ENCODE peak calls at places on chromosomes 11 and 22, in seven cellular contexts. P, L, O, K, C, F and U are unnamed samples.

GRCh38 chr11:111520565-111520964 is 6.0 kb downstream of the HOATZ start:
- DNase-seq in L (no peak), P (no peak), K (no peak), F (no peak), C (no peak), O (no peak), U (no peak)

GRCh38 chr22:33476716-33477115 is 418.5 kb upstream of the SYN3 start:
- DNase-seq in P (no peak), C (no peak), K (peak), F (no peak), L (no peak), O (no peak), U (no peak)

GRCh38 chr11:96758957-96759356 is 369.1 kb downstream of the JRKL start:
- DNase-seq in C (no peak), L (no peak), K (no peak), F (no peak), O (no peak), P (no peak), U (no peak)

GRCh38 chr11:9626778-9627394 is 37.0 kb upstream of the SWAP70 start:
- DNase-seq in C (peak), L (no peak), F (no peak), P (no peak), O (no peak), K (no peak), U (no peak)

GRCh38 chr22:28891156-28891733 is 7.9 kb downstream of the ZNRF3 start:
- DNase-seq in F (no peak), P (peak), O (no peak), C (no peak), L (no peak), K (no peak), U (no peak)

GRCh38 chr11:61688368-61689163 is 8.4 kb downstream of the DAGLA start:
- DNase-seq in C (no peak), K (no peak), F (no peak), L (no peak), P (no peak), O (no peak), U (peak)

GRCh38 chr11:64120951-64121569 is 44.9 kb downstream of the MACROD1 start:
- DNase-seq in L (no peak), F (no peak), C (no peak), K (no peak), P (no peak), O (no peak), U (no peak)

GRCh38 chr11:102662607-102663006 is 37.5 kb upstream of the MMP20 start:
- DNase-seq in K (no peak), F (no peak), C (no peak), O (no peak), P (no peak), L (no peak), U (no peak)

GRCh38 chr22:30701872-30702271 is 7.2 kb downstream of the OSBP2 start:
- DNase-seq in O (peak), C (no peak), P (no peak), K (no peak), F (no peak), L (no peak), U (no peak)

GRCh38 chr11:17801166-17801565 is 66.6 kb downstream of the KCNC1 start:
- DNase-seq in L (no peak), C (no peak), F (no peak), P (no peak), O (no peak), K (no peak), U (no peak)

GRCh38 chr11:10920205-10920604 is 62.4 kb upstream of the ZBED5 start:
- DNase-seq in O (no peak), C (no peak), F (no peak), L (peak), K (no peak), P (no peak), U (no peak)

GRCh38 chr22:43867839-43868652 is 5.7 kb upstream of the SULT4A1 start:
- DNase-seq in O (no peak), F (no peak), C (peak), K (no peak), P (no peak), L (peak), U (peak)

GRCh38 chr11:56889986-56890385 is 98.7 kb upstream of the OR5AK2 start:
- DNase-seq in O (no peak), P (no peak), L (no peak), F (no peak), K (no peak), C (no peak), U (no peak)

GRCh38 chr11:13215157-13215556 is 62.4 kb upstream of the BMAL1 start:
- DNase-seq in O (peak), L (no peak), C (no peak), K (no peak), F (no peak), P (no peak), U (no peak)

GRCh38 chr22:23404689-23405365 is 175.3 kb downstream of the IGLL1 start:
- DNase-seq in O (no peak), F (no peak), P (no peak), C (peak), L (no peak), K (peak), U (no peak)

GRCh38 chr11:117518455-117518854 is 190.8 kb downstream of the CEP164 start:
- DNase-seq in P (no peak), C (no peak), F (no peak), O (no peak), K (no peak), L (no peak), U (no peak)

GRCh38 chr22:49296561-49296960 is 531.1 kb downstream of the BRD1 start:
- DNase-seq in K (no peak), P (no peak), L (no peak), O (no peak), C (peak), F (no peak), U (no peak)

GRCh38 chr22:46812034-46812605 is 49.7 kb downstream of the TBC1D22A start:
- DNase-seq in P (no peak), L (no peak), K (no peak), O (no peak), C (peak), F (no peak), U (no peak)

GRCh38 chr11:65078151-65078550 is 5.7 kb downstream of the CDCA5 start:
- DNase-seq in O (peak), C (peak), F (no peak), P (peak), K (peak), L (peak), U (peak)

GRCh38 chr11:134228625-134229024 is 4.2 kb downstream of the VPS26B start:
- DNase-seq in C (no peak), K (no peak), F (peak), L (no peak), O (no peak), P (no peak), U (no peak)

GRCh38 chr11:121743285-121743684 is 290.5 kb upstream of the SORL1-AS1 start:
- DNase-seq in C (no peak), F (no peak), O (no peak), P (no peak), K (no peak), L (no peak), U (no peak)

GRCh38 chr11:94455861-94456260 is 37.8 kb downstream of the MRE11 start:
- DNase-seq in F (no peak), K (no peak), L (no peak), O (peak), C (no peak), P (no peak), U (peak)

GRCh38 chr11:123188508-123189165 is 6.4 kb downstream of the CLMP start:
- DNase-seq in F (no peak), L (no peak), C (no peak), K (no peak), O (no peak), P (no peak), U (no peak)

GRCh38 chr22:45425531-45426265 is 12.2 kb downstream of the RIBC2 start:
- DNase-seq in F (no peak), K (no peak), L (no peak), O (no peak), P (no peak), C (no peak), U (no peak)

GRCh38 chr11:74627381-74627780 is 35.0 kb downstream of the POLD3 start:
- DNase-seq in K (no peak), L (no peak), C (no peak), P (no peak), F (no peak), O (no peak), U (no peak)
- TF ChIP-seq JUND in K (no peak), L (no peak), C (no peak), P (no peak), F (no peak), O (no peak), U (no peak)

GRCh38 chr11:132405728-132406127 is 1035.3 kb downstream of the NTM start:
- DNase-seq in K (no peak), P (no peak), C (peak), L (no peak), F (no peak), O (no peak), U (no peak)

GRCh38 chr11:132396318-132396717 is 1025.9 kb downstream of the NTM start:
- DNase-seq in C (no peak), P (no peak), F (no peak), O (no peak), K (no peak), L (no peak), U (no peak)

GRCh38 chr11:132402056-132402684 is 1031.8 kb downstream of the NTM start:
- DNase-seq in K (no peak), F (peak), C (peak), O (no peak), P (peak), L (no peak), U (no peak)
- TF ChIP-seq JUND in K (no peak), F (no peak), C (no peak), O (no peak), P (no peak), L (no peak), U (no peak)

DNA sequence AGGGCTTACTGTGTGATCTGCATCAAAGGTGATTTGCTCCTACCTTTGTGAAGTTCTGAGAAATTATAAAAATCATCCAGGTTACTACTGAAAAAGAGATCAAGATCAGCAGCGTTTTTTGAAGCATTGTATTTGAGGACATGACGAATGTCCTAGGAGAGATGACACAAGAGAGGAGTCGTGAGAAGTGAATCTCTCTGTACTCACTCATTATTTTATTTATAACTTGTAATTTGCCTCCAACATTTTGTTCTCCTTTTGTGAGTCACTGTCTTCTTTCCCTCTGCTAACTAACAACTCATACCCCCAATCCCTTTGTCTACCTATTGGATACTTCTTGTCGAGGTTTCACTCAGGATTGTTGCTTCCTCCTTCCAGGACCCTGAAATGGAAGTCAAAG is 8.6 kb downstream of the NXPE1 start:
- DNase-seq in F (no peak), L (no peak), K (no peak), C (no peak), P (no peak), O (no peak), U (no peak)
- TF ChIP-seq JUND in F (no peak), L (no peak), K (no peak), C (no peak), P (no peak), O (no peak), U (no peak)

GRCh38 chr11:46393231-46393616 is 1.6 kb upstream of the CHRM4 start:
- DNase-seq in C (no peak), O (no peak), F (no peak), K (no peak), L (no peak), P (no peak), U (no peak)

GRCh38 chr11:46392421-46393230 is 1.1 kb upstream of the CHRM4 start:
- DNase-seq in C (peak), K (peak), O (no peak), P (peak), F (no peak), L (peak), U (peak)

GRCh38 chr11:46390331-46391171 is 1.0 kb downstream of the CHRM4 start:
- DNase-seq in O (no peak), L (no peak), K (no peak), C (peak), P (peak), F (no peak), U (peak)

GRCh38 chr11:46391186-46391577 is 394 bp downstream of the CHRM4 start:
- DNase-seq in K (no peak), L (peak), C (peak), F (no peak), P (peak), O (no peak), U (no peak)

DNA sequence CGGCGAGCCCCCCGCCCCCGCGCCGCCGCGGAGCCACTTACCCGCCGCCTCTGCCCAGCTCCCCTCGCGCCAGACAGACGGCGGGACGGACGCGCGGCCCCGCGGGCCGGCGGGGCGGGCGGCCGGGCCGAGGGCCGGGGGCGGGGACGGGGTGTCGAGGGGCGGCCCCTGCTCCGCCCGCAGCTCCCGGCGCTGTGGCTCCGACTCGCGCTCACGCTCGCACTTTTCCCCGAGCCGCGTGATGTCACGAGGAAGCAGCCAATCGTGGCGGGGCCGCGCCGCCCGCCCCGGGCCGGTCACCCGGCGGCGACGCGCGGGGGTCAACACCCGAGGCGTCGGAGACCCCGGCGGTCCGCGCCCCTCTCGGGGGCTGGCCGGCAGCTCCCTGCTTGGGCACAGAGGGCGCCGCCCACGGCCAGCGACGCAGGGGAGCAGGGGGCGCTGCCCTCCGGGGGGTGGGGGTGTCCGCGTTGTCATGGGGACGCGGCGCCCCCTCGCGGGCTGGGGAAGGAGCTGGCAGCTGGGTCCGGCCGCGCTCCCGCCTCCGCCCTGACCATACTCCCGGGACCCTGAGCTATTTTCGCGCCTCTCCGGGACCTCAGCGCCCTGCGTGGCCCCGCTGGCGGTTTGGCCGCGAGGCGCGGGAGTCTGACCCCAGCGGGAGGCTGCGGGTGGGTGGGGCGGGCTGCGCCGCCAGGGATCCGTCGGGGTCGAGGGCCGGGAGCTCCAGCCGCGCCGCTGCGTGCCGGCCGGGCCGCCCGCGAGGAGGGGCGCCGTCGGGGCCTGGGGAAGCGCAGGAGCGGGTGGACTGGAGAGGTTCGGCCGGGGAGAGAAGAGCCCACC is at the start of gene CHRM4:
- DNase-seq in L (peak), P (peak), O (no peak), K (peak), F (no peak), C (peak), U (peak)
- TF ChIP-seq JUND in L (no peak), P (no peak), O (no peak), K (no peak), F (no peak), C (no peak), U (no peak)

GRCh38 chr11:110121204-110121603 is 28.0 kb downstream of the ZC3H12C start:
- DNase-seq in L (no peak), O (no peak), P (no peak), C (no peak), K (no peak), F (no peak), U (no peak)
- TF ChIP-seq JUND in L (no peak), O (no peak), P (peak), C (no peak), K (no peak), F (no peak), U (no peak)

GRCh38 chr11:69499216-69499945 is 17.9 kb downstream of the LINC01488 start:
- DNase-seq in F (no peak), L (no peak), O (no peak), P (peak), K (no peak), C (no peak), U (no peak)
- TF ChIP-seq JUND in F (no peak), L (no peak), O (no peak), P (no peak), K (no peak), C (no peak), U (no peak)

GRCh38 chr22:25368271-25368670 is 148.8 kb downstream of the CRYBB2 start:
- DNase-seq in F (no peak), P (no peak), O (no peak), L (no peak), C (no peak), K (no peak), U (no peak)
- TF ChIP-seq JUND in F (no peak), P (no peak), O (no peak), L (no peak), C (no peak), K (no peak), U (no peak)

GRCh38 chr22:38049812-38050619 is 7.2 kb upstream of the PICK1 start:
- DNase-seq in K (no peak), L (no peak), O (no peak), C (no peak), F (no peak), P (no peak), U (no peak)
- TF ChIP-seq JUND in K (no peak), L (no peak), O (no peak), C (no peak), F (no peak), P (no peak), U (no peak)

DNA sequence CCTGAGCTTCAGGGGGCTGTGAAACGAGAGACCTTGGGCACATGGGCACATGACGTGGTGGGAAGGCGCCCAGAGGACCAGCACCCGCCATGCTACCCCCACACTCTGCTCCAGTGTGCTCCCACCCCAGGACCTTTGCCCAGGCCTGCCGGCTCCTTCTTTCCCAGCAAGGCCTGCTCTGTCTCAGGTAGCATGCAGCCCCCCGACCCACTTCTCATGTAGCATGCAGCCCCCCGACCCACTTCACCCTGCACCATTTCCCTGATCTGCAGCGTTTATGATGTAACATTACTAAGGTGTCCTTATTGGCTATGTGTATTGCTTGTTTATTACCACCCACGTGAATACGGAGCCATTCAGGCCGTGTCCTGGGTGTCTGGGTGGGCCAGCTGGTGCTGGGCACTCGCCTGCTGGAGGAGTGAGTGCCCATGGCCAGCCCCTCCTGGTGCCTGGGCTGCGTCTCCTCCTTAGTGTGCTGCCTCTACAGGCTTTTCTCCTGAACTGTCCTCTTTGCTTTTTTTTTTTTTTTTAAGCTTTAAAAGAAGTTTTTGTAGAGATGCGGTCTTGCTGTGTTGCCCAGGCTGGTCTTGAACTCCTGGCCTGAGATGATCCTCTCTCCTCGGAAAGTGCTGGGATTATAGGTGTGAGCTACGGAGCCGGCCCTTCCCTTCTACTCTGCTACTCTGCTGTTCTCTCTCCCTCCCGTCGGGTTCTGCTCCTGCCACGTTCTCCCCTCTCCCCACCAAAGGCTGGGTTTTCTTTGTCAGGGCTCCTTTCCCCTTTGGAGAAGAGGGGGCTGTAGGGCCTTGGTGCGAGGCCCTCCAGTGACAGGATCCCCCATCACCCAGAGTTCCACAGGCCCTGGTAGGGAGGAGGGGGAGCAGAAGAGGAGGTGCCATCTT is 29.4 kb downstream of the LRP5 start:
- DNase-seq in P (peak), L (no peak), K (no peak), O (no peak), F (no peak), C (no peak), U (peak)
- TF ChIP-seq JUND in P (no peak), L (no peak), K (no peak), O (no peak), F (no peak), C (no peak), U (no peak)